ENCODE peak calls at places on chromosomes 16 and 17, in seven cellular contexts. E is right lobe of liver, I is HCT116, L is heart right ventricle, U is PC-9, Y is stomach, Q is GM20000. T is an unnamed sample.

GRCh38 chr17:81484195-81484979 is 28.2 kb downstream of the ACTG1 start:
- DNase-seq in L (peak; percentile 88), E (peak; percentile 90), Y (peak; percentile 93), I (peak; percentile 85), Q (peak; percentile 96), U (no peak), T (peak; percentile 84)

GRCh38 chr17:13306310-13306962 is 288.6 kb upstream of the ELAC2 start:
- DNase-seq in E (no peak), U (no peak), Q (no peak), Y (no peak), I (peak; percentile 81), L (peak; percentile 25), T (peak; percentile 93)

GRCh38 chr16:51151951-51152663 is 1.0 kb upstream of the SALL1 start:
- DNase-seq in L (peak; percentile 71), Y (peak; percentile 34), I (no peak), Q (peak; percentile 57), E (peak; percentile 96), U (no peak), T (peak; percentile 9)

GRCh38 chr17:6639651-6640535 is 618 bp downstream of the KIAA0753 start:
- DNase-seq in Q (peak; percentile 57), U (no peak), Y (no peak), I (no peak), E (peak; percentile 55), L (peak; percentile 32), T (peak; percentile 51)

GRCh38 chr17:17675925-17676534 is 5.2 kb upstream of the RAI1 start:
- DNase-seq in L (no peak), E (no peak), Q (peak; percentile 68), Y (no peak), U (peak; percentile 92), I (peak; percentile 48), T (no peak)

GRCh38 chr17:42857389-42857788 is 6.4 kb downstream of the AOC3 start:
- DNase-seq in I (no peak), Y (no peak), U (no peak), E (no peak), L (no peak), Q (no peak), T (no peak)

GRCh38 chr17:882827-883585 is 96.6 kb downstream of the NXN start:
- DNase-seq in Q (no peak), U (no peak), E (peak; percentile 81), L (peak; percentile 88), I (no peak), Y (peak; percentile 78), T (no peak)

GRCh38 chr16:3520398-3520797 is 19.6 kb downstream of the CLUAP1 start:
- DNase-seq in Y (no peak), Q (no peak), E (no peak), L (no peak), I (no peak), U (no peak), T (no peak)

GRCh38 chr16:52069866-52070265 is 477.1 kb downstream of the TOX3 start:
- DNase-seq in Q (no peak), U (no peak), L (no peak), I (no peak), Y (no peak), E (no peak), T (peak; percentile 11)

GRCh38 chr16:85100265-85100664 is 12.0 kb downstream of the CIBAR2 start:
- DNase-seq in L (no peak), E (no peak), Q (no peak), U (no peak), I (no peak), Y (no peak), T (no peak)

GRCh38 chr17:7004398-7005253 is 7.8 kb upstream of the RNASEK start:
- DNase-seq in I (peak; percentile 56), Q (peak; percentile 76), Y (no peak), U (peak; percentile 73), L (peak; percentile 36), E (no peak), T (peak; percentile 62)

GRCh38 chr17:12592941-12593340 is 72.7 kb upstream of the MYOCD start:
- DNase-seq in E (no peak), Q (no peak), L (no peak), I (no peak), Y (no peak), U (no peak), T (no peak)

GRCh38 chr16:25494292-25494691 is 197.5 kb upstream of the HS3ST4 start:
- DNase-seq in U (no peak), L (no peak), Q (no peak), Y (no peak), E (no peak), I (no peak), T (no peak)

GRCh38 chr17:57294629-57295501 is 38.5 kb downstream of the MSI2 start:
- DNase-seq in U (peak; percentile 31), I (peak; percentile 94), Q (no peak), Y (no peak), L (peak; percentile 63), E (no peak), T (no peak)

GRCh38 chr17:32596666-32597065 is 109.9 kb downstream of the CDK5R1 start:
- DNase-seq in U (no peak), I (no peak), Y (no peak), Q (peak; percentile 48), L (no peak), E (no peak), T (no peak)

GRCh38 chr16:24041834-24042631 is 206.2 kb downstream of the PRKCB start:
- DNase-seq in Q (peak; percentile 79), L (peak; percentile 50), E (peak; percentile 67), U (no peak), I (peak; percentile 49), Y (peak; percentile 62), T (peak; percentile 59)

GRCh38 chr17:19318611-19319010 is 43.9 kb downstream of the B9D1 start:
- DNase-seq in Q (no peak), Y (no peak), L (no peak), E (no peak), U (no peak), I (no peak), T (no peak)

GRCh38 chr16:80167657-80168056 is 373.1 kb upstream of the DYNLRB2 start:
- DNase-seq in E (no peak), Q (no peak), I (no peak), L (no peak), Y (no peak), U (no peak), T (no peak)

GRCh38 chr16:81405702-81406113 is 38.9 kb upstream of the CMIP start:
- DNase-seq in L (no peak), Q (no peak), U (peak; percentile 98), E (no peak), I (peak; percentile 99), Y (peak; percentile 44), T (peak; percentile 95)

GRCh38 chr16:79081292-79082066 is 519.1 kb downstream of the MAF start:
- DNase-seq in L (no peak), I (no peak), U (no peak), Y (no peak), E (no peak), Q (no peak), T (no peak)

GRCh38 chr17:40598928-40599627 is 33.8 kb upstream of the CCR7 start:
- DNase-seq in Q (peak; percentile 68), L (peak; percentile 44), Y (no peak), E (no peak), I (no peak), U (no peak), T (peak; percentile 64)

GRCh38 chr16:1151424-1152122 is 1.3 kb upstream of the CACNA1H start:
- DNase-seq in Q (peak; percentile 47), Y (no peak), I (no peak), L (no peak), U (no peak), E (no peak), T (no peak)

GRCh38 chr17:42675348-42675983 is 1.3 kb downstream of the PLEKHH3 start:
- DNase-seq in I (no peak), Y (peak; percentile 77), U (no peak), E (peak; percentile 76), Q (no peak), L (peak; percentile 62), T (no peak)

GRCh38 chr16:14486520-14487303 is 143.3 kb downstream of the PARN start:
- DNase-seq in I (peak; percentile 57), L (peak; percentile 87), U (peak; percentile 89), Q (no peak), Y (peak; percentile 92), E (peak; percentile 92), T (peak; percentile 96)
- TF ChIP-seq CTCF in I (no peak), L (no peak), U (no peak), Q (no peak), Y (no peak), E (no peak), T (no peak)

GRCh38 chr17:35447494-35447893 is 1.1 kb downstream of the SLFN13 start:
- DNase-seq in E (no peak), L (peak; percentile 24), I (no peak), U (no peak), Y (no peak), Q (no peak), T (no peak)
- TF ChIP-seq CTCF in E (no peak), L (no peak), I (no peak), U (no peak), Y (no peak), Q (no peak), T (no peak)

GRCh38 chr16:48862087-48862532 is 252.1 kb upstream of the N4BP1 start:
- DNase-seq in E (no peak), I (peak; percentile 7), Q (no peak), L (no peak), Y (no peak), U (no peak), T (no peak)

GRCh38 chr16:48865511-48865910 is 255.5 kb upstream of the N4BP1 start:
- DNase-seq in Y (no peak), U (no peak), L (no peak), I (no peak), E (no peak), Q (no peak), T (no peak)

GRCh38 chr16:48860341-48860740 is 250.4 kb upstream of the N4BP1 start:
- DNase-seq in I (no peak), Y (no peak), U (no peak), E (no peak), L (no peak), Q (no peak), T (no peak)

DNA sequence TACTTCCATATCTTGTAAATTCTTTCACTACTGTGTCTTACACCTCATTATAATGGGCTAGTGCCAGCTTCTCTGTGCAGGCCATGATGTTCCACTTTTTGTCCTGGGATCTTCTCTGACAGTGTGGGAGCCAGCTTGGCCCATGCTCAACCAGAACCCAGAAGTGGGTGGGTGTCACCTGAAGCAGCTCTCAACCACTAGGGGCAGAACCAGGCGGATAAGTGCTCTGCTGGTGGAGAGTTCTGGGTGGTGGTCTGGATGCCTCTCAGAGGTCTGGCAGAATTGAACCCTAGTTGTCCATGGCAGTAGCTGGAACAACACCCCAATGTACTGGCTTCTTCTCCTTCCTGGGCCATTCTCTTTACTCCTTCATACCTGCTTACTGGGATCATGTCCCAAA is 254.1 kb upstream of the N4BP1 start:
- DNase-seq in Y (no peak), E (no peak), Q (no peak), L (no peak), I (no peak), U (no peak), T (no peak)
- TF ChIP-seq CTCF in Y (no peak), E (no peak), Q (no peak), L (no peak), I (peak; percentile 36), U (no peak), T (no peak)

DNA sequence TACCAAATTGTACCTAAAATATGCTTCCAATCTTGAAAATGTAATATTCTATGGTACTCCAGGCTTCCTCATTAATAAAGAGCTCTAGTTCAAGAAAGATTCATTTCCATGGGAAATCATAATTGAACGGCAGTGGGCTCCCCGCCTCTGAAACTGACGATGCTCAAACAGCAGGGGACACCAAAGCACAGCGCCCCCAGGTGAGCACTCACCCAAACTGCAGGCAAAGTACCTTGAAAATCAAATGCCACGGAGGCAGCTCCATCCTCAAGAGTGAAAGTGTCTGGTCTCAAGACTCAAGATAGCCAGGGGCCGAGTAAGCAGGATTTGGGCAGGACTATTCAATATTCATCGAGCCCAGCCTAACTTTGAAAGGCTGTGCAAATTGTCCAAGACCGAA is 217.4 kb upstream of the TNRC6C start:
- DNase-seq in Y (no peak), L (no peak), E (peak; percentile 18), U (no peak), I (no peak), Q (no peak), T (no peak)
- TF ChIP-seq CTCF in Y (no peak), L (peak; percentile 45), E (peak; percentile 21), U (peak; percentile 36), I (peak; percentile 75), Q (peak; percentile 55), T (peak; percentile 23)